ENCODE peak calls at places on chromosome 3, in ten cellular contexts. G is AG10803; U is ovary; R is pancreas; B is activated CD8-positive, alpha-beta T cell treated with anti-CD3 and anti-CD28 coated beads for 36 hours; W is neural progenitor cell; N is esophagus squamous epithelium; A is nephron progenitor cell; V is Calu3; C is astrocyte. P is an unnamed sample.
A peak's percentile ranks its signal among the peaks of the same experiment; 100 is the strongest.

GRCh38 chr3:184354121-184354728 is 7.2 kb downstream of the CLCN2 start:
- DNase-seq in G (no peak), U (peak; percentile 72), R (peak; percentile 80), B (peak; percentile 82), W (peak; percentile 69), N (no peak), A (peak; percentile 82), V (peak; percentile 71), C (no peak), P (peak; percentile 84)

GRCh38 chr3:188956839-188957489 is 214.8 kb upstream of the TPRG1 start:
- DNase-seq in G (peak; percentile 71), U (no peak), R (no peak), B (no peak), W (peak; percentile 81), N (no peak), A (no peak), V (peak; percentile 64), C (peak; percentile 42), P (no peak)

GRCh38 chr3:38564631-38565338 is 68.6 kb downstream of the EXOG start:
- DNase-seq in G (no peak), U (peak; percentile 13), R (peak; percentile 22), B (no peak), W (no peak), N (no peak), A (no peak), V (no peak), C (no peak), P (no peak)

GRCh38 chr3:170728181-170728580 is 141.8 kb downstream of the RPL22L1 start:
- DNase-seq in G (no peak), U (no peak), R (no peak), B (no peak), W (no peak), N (no peak), A (no peak), V (no peak), C (no peak), P (no peak)

GRCh38 chr3:182325213-182325941 is 467.9 kb upstream of the ATP11B start:
- DNase-seq in G (no peak), U (no peak), R (no peak), B (no peak), W (no peak), N (no peak), A (no peak), V (no peak), C (peak; percentile 51), P (no peak)

GRCh38 chr3:178393833-178394232 is 142.4 kb upstream of the KCNMB2 start:
- DNase-seq in G (peak; percentile 89), U (no peak), R (no peak), B (no peak), W (no peak), N (no peak), A (no peak), V (no peak), C (peak; percentile 73), P (no peak)

GRCh38 chr3:6578526-6578925 is 282.4 kb upstream of the GRM7 start:
- DNase-seq in G (no peak), U (no peak), R (no peak), B (no peak), W (no peak), N (no peak), A (no peak), V (no peak), C (no peak), P (no peak)

GRCh38 chr3:173945801-173946200 is 548.3 kb downstream of the NLGN1 start:
- DNase-seq in G (no peak), U (no peak), R (no peak), B (no peak), W (no peak), N (no peak), A (no peak), V (no peak), C (no peak), P (no peak)

GRCh38 chr3:174333640-174334039 is 525.5 kb upstream of the NAALADL2 start:
- DNase-seq in G (no peak), U (no peak), R (no peak), B (no peak), W (no peak), N (no peak), A (no peak), V (no peak), C (no peak), P (no peak)

GRCh38 chr3:190339130-190339529 is 16.9 kb upstream of the CLDN1 start:
- DNase-seq in G (peak; percentile 46), U (no peak), R (no peak), B (no peak), W (no peak), N (no peak), A (no peak), V (no peak), C (peak; percentile 56), P (no peak)

GRCh38 chr3:12897537-12898289 is 56.3 kb upstream of the RPL32 start:
- DNase-seq in G (no peak), U (no peak), R (no peak), B (no peak), W (no peak), N (no peak), A (no peak), V (no peak), C (no peak), P (no peak)

GRCh38 chr3:116246406-116246805 is 198.9 kb downstream of the LSAMP start:
- DNase-seq in G (no peak), U (no peak), R (no peak), B (no peak), W (no peak), N (no peak), A (no peak), V (no peak), C (no peak), P (no peak)

GRCh38 chr3:187183210-187183862 is 13.9 kb upstream of the RTP1 start:
- DNase-seq in G (peak; percentile 94), U (no peak), R (no peak), B (peak; percentile 4), W (peak; percentile 23), N (no peak), A (no peak), V (no peak), C (peak; percentile 54), P (no peak)

GRCh38 chr3:44185396-44185915 is 56.2 kb upstream of the TOPAZ1 start:
- DNase-seq in G (no peak), U (no peak), R (no peak), B (no peak), W (no peak), N (no peak), A (no peak), V (no peak), C (no peak), P (no peak)

GRCh38 chr3:97256060-97256459 is 441.7 kb downstream of the EPHA6 start:
- DNase-seq in G (no peak), U (no peak), R (no peak), B (no peak), W (no peak), N (no peak), A (no peak), V (no peak), C (no peak), P (no peak)

GRCh38 chr3:194397757-194398312 is 1.2 kb downstream of the GP5 start:
- DNase-seq in G (no peak), U (peak; percentile 48), R (no peak), B (peak; percentile 61), W (no peak), N (no peak), A (no peak), V (no peak), C (peak; percentile 30), P (no peak)

DNA sequence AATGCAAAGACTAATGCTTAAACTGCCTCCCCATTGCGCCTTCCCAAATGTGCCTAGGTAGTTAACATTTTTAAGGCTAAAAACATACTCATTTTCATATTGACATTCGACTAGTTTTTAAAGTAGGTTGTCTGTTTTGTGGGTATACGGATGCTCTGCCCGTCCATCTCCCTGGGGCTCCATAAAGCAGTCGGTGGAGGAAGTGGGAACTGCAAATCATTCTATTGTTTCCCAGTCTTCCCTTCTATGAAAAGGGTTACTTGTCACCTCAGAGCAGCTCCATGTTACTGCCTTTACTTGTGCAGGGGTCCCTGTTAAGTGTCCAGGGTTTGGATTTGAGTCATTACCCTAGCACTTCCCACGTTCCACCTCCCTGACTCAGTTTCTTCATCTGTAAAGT is 10.9 kb downstream of the CHCHD6 start:
- DNase-seq in G (no peak), U (no peak), R (no peak), B (no peak), W (no peak), N (no peak), A (no peak), V (no peak), C (no peak), P (no peak)
- TF ChIP-seq CTCF in G (no peak), U (no peak), R (no peak), B (no peak), W (no peak), N (no peak), A (no peak), V (peak; percentile 24), C (no peak), P (no peak)

GRCh38 chr3:99551520-99551919 is 86.9 kb upstream of the COL8A1 start:
- DNase-seq in G (no peak), U (no peak), R (no peak), B (no peak), W (peak; percentile 5), N (no peak), A (no peak), V (peak; percentile 8), C (no peak), P (no peak)
- TF ChIP-seq CTCF in G (no peak), U (no peak), R (no peak), B (no peak), W (peak; percentile 23), N (no peak), A (no peak), V (no peak), C (peak; percentile 20), P (peak; percentile 19)

GRCh38 chr3:114418724-114419543 is 125.1 kb downstream of the TIGIT start:
- DNase-seq in G (peak; percentile 98), U (no peak), R (no peak), B (no peak), W (peak; percentile 69), N (no peak), A (peak; percentile 9), V (no peak), C (peak; percentile 74), P (peak; percentile 29)
- TF ChIP-seq CTCF in G (peak; percentile 90), U (peak; percentile 99), R (peak; percentile 70), B (peak; percentile 96), W (peak; percentile 92), N (peak; percentile 59), A (peak; percentile 84), V (peak; percentile 45), C (peak; percentile 75), P (peak; percentile 71)

DNA sequence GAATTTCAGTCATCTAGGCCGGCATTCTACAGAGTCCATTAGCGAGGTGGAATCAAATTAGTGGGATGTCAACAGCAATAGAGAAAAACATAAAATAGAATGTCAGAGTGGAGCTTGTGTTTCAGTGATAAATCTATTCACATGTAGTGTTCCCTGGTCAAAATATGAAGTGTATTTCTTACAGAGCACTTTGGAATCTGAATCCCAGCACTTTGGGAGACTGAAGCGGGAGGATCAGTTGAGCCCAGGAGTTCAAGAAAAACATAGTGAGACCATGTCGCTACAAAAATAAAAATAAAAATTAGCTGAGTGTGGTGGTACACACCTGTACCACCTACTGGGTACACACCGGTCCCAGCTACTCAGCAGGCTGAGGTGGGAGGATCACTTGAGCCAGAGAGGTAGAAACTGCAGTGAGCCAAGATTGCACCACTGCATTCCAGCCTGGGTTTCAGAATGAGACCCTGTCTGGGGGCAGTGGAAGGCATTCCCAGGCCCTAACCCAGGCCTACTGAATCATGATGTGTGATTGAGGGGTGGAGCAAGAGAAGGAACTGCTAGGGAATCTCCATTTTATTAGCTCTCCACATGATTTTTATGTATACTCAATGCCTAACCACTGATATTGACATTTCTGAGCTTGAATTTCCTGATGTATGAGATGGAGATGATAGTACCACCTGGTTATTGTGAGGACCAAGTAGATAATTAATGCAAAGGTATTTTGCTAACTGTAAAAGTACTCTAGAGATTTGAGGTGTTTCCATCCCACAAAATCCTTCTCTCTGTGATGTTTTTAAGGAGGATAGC is 169.6 kb upstream of the UMPS start:
- DNase-seq in G (no peak), U (no peak), R (no peak), B (no peak), W (no peak), N (no peak), A (no peak), V (no peak), C (no peak), P (no peak)
- TF ChIP-seq CTCF in G (no peak), U (no peak), R (no peak), B (no peak), W (no peak), N (no peak), A (no peak), V (no peak), C (no peak), P (no peak)

P was measured in GM10248.